ENCODE peak calls at places on chromosomes 1 and 21, in six cellular contexts. J is neuronal stem cell, U is mesendoderm, G is mesenchymal stem cell, Q is H1, V is trophoblast cell. B is an unnamed sample. For H3K36me3, the result is how much of the 10 kb centered on the place peaks cover.

GRCh38 chr1:178973671-178974091 is 52.0 kb upstream of the FAM20B start:
- DNase-seq in J (no peak), U (peak), G (no peak), Q (no peak), V (no peak), B (no peak)

GRCh38 chr1:91997607-91998195 is 32.1 kb upstream of the EPHX4 start:
- DNase-seq in J (peak), U (peak), G (peak), Q (no peak), V (peak), B (peak)

GRCh38 chr1:92186081-92186480 is 31.6 kb upstream of the C1orf146 start:
- DNase-seq in J (no peak), U (no peak), G (no peak), Q (no peak), V (no peak), B (peak)

GRCh38 chr1:1980467-1981141 is 23.0 kb downstream of the CFAP74 start:
- DNase-seq in J (no peak), U (no peak), G (no peak), Q (no peak), V (no peak), B (no peak)

GRCh38 chr1:57843760-57844159 is 419.9 kb upstream of the DAB1 start:
- DNase-seq in J (no peak), U (no peak), G (peak), Q (no peak), V (no peak), B (no peak)

GRCh38 chr1:206000641-206001339 is 2.4 kb downstream of the RAB7B start:
- DNase-seq in J (no peak), U (no peak), G (no peak), Q (no peak), V (no peak), B (peak)

GRCh38 chr1:221419513-221420088 is 322.3 kb downstream of the DUSP10 start:
- DNase-seq in J (no peak), U (no peak), G (peak), Q (no peak), V (no peak), B (peak)

GRCh38 chr1:40153073-40153770 is 8.0 kb upstream of the RLF start:
- DNase-seq in J (peak), U (peak), G (peak), Q (no peak), V (peak), B (peak)

GRCh38 chr1:17636612-17637011 is 97.1 kb downstream of the ARHGEF10L start:
- DNase-seq in J (no peak), U (no peak), G (no peak), Q (no peak), V (no peak), B (peak)

GRCh38 chr1:37476087-37476452 is 1.7 kb downstream of the ZC3H12A start:
- DNase-seq in J (no peak), U (no peak), G (no peak), Q (no peak), V (no peak), B (no peak)

GRCh38 chr1:202286622-202287097 is 55.1 kb downstream of the UBE2T start:
- DNase-seq in J (no peak), U (peak), G (peak), Q (no peak), V (no peak), B (peak)

GRCh38 chr1:32454726-32455125 is 10.1 kb upstream of the ZBTB8B start:
- DNase-seq in J (no peak), U (peak), G (no peak), Q (no peak), V (no peak), B (no peak)

GRCh38 chr1:214440219-214440965 is 111.0 kb downstream of the PTPN14 start:
- DNase-seq in J (no peak), U (peak), G (peak), Q (no peak), V (peak), B (no peak)

GRCh38 chr21:17578162-17578561 is 34.5 kb downstream of the BTG3 start:
- DNase-seq in J (no peak), U (no peak), G (no peak), Q (no peak), V (no peak), B (no peak)

GRCh38 chr1:24216254-24216653 is 29.2 kb upstream of the IFNLR1 start:
- DNase-seq in J (no peak), U (no peak), G (no peak), Q (no peak), V (no peak), B (no peak)

GRCh38 chr1:23543707-23544443 is 12.8 kb upstream of the E2F2 start:
- DNase-seq in J (no peak), U (no peak), G (peak), Q (no peak), V (peak), B (peak)

GRCh38 chr1:96559707-96560588 is 161.6 kb upstream of the PTBP2 start:
- DNase-seq in J (no peak), U (peak), G (peak), Q (no peak), V (peak), B (peak)

GRCh38 chr1:103087261-103087660 is 21.1 kb downstream of the COL11A1 start:
- DNase-seq in J (no peak), U (no peak), G (no peak), Q (no peak), V (no peak), B (no peak)

GRCh38 chr1:21244986-21245687 is 45.1 kb downstream of the ECE1 start:
- DNase-seq in J (no peak), U (peak), G (no peak), Q (peak), V (no peak), B (no peak)

GRCh38 chr1:21244154-21244553 is 46.1 kb downstream of the ECE1 start:
- DNase-seq in J (no peak), U (no peak), G (no peak), Q (no peak), V (no peak), B (no peak)

GRCh38 chr1:21241761-21242581 is 48.3 kb downstream of the ECE1 start:
- DNase-seq in J (no peak), U (peak), G (no peak), Q (no peak), V (peak), B (peak)

GRCh38 chr1:21240706-21241105 is 49.6 kb downstream of the ECE1 start:
- DNase-seq in J (no peak), U (no peak), G (no peak), Q (no peak), V (peak), B (no peak)

GRCh38 chr1:21242846-21243245 is 47.4 kb downstream of the ECE1 start:
- DNase-seq in J (no peak), U (no peak), G (no peak), Q (no peak), V (no peak), B (no peak)
- H3K36me3 ChIP-seq in J (under half), U (under half), G (half or more), Q (under half), V (under half), B (half or more)

GRCh38 chr1:19310061-19310460 is 1.9 kb downstream of the AKR7A2 start:
- DNase-seq in J (no peak), U (no peak), G (no peak), Q (no peak), V (peak), B (no peak)
- H3K18ac ChIP-seq in J (no peak), U (no peak), G (no peak), Q (no peak), V (no peak), B (no peak)

GRCh38 chr1:3073520-3074296 is 4.7 kb downstream of the PRDM16 start:
- DNase-seq in J (no peak), U (no peak), G (no peak), Q (peak), V (no peak), B (no peak)

GRCh38 chr1:3072178-3072947 is 3.4 kb downstream of the PRDM16 start:
- DNase-seq in J (no peak), U (no peak), G (no peak), Q (peak), V (no peak), B (no peak)

GRCh38 chr1:3071507-3072177 is 2.6 kb downstream of the PRDM16 start:
- DNase-seq in J (no peak), U (no peak), G (no peak), Q (no peak), V (no peak), B (no peak)

GRCh38 chr1:3074297-3074741 is 5.3 kb downstream of the PRDM16 start:
- DNase-seq in J (no peak), U (peak), G (no peak), Q (peak), V (no peak), B (no peak)

GRCh38 chr1:3072948-3073519 is 4.0 kb downstream of the PRDM16 start:
- DNase-seq in J (no peak), U (no peak), G (no peak), Q (no peak), V (no peak), B (no peak)
- H3K36me3 ChIP-seq in J (under half), U (under half), G (under half), Q (under half), V (under half), B (under half)

DNA sequence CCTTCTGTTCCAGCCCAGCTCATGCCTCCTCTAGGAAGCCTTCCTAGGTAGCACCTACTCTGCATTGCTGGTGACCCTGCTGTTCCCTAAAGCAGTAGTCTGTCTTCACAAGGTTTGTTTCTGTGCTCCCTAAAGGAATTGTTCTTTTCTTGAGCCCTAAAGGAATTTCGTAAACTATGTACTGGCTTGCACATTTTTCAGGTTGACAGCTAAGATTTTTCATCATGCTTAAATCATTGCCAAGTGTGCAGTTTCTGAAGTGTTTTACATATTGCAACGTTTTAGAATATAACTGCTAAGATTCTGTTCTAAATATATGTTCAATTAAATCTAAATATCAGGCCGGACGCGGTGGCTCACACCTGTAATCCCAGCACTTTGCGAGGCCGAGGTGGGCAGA is 13.1 kb downstream of the S100A16 start:
- DNase-seq in J (no peak), U (no peak), G (no peak), Q (no peak), V (no peak), B (no peak)
- H3K18ac ChIP-seq in J (no peak), U (no peak), G (peak), Q (peak), V (no peak), B (no peak)

DNA sequence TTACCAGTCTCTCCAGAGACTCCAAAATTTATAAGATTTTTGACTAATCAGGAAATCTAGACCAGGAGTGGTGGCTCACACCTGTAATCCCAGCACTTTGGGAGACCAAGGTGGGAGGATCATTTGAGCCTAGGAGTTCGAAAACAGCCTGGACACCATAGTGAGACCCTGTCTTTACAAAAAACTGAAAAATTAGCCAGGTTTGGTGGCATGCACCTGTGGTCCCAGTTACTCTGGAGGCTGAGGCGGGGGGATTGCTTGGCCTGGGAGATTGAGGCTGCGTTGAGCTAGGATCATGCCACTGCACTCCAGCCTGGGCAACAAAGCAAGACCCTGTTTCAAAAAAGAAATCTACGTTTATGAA is 10.0 kb downstream of the ATP8B2 start:
- DNase-seq in J (no peak), U (no peak), G (no peak), Q (no peak), V (no peak), B (no peak)
- H3K36me3 ChIP-seq in J (half or more), U (under half), G (half or more), Q (half or more), V (under half), B (half or more)

B was measured in IMR-90.